ENCODE peak calls at places on chromosomes 6 and 20, in six cellular contexts. E, X, D, Y, G and Z are unnamed samples.
A peak's percentile ranks its signal among the peaks of the same experiment; 100 is the strongest.

GRCh38 chr20:47489448-47489872 is 12.2 kb upstream of the NCOA3 start:
- DNase-seq in G (no peak), E (no peak), Y (no peak), D (no peak), X (no peak), Z (no peak)

GRCh38 chr6:125658759-125659431 is 90.5 kb upstream of the HEY2 start:
- DNase-seq in D (no peak), Y (peak; percentile 43), E (no peak), X (no peak), G (no peak), Z (no peak)

GRCh38 chr6:68572525-68572924 is 62.6 kb upstream of the ADGRB3 start:
- DNase-seq in D (peak; percentile 15), Y (peak; percentile 88), E (no peak), G (peak; percentile 6), X (peak; percentile 78), Z (no peak)

GRCh38 chr6:161458199-161458598 is 184.3 kb upstream of the AGPAT4 start:
- DNase-seq in D (no peak), Y (no peak), G (no peak), X (no peak), E (no peak), Z (no peak)

GRCh38 chr6:163554663-163555062 is 140.1 kb downstream of the QKI start:
- DNase-seq in G (peak; percentile 41), Y (peak; percentile 73), X (peak; percentile 61), E (no peak), D (no peak), Z (peak; percentile 34)

GRCh38 chr20:20491110-20491783 is 123.3 kb downstream of the INSM1 start:
- DNase-seq in D (no peak), X (no peak), G (no peak), Y (no peak), E (no peak), Z (peak; percentile 82)

GRCh38 chr20:4370856-4371255 is 350.9 kb upstream of the PRND start:
- DNase-seq in E (no peak), G (no peak), Y (no peak), X (no peak), D (no peak), Z (no peak)

GRCh38 chr20:5215592-5216304 is 88.9 kb downstream of the CDS2 start:
- DNase-seq in E (no peak), Y (no peak), D (no peak), G (peak; percentile 38), X (no peak), Z (peak; percentile 33)

GRCh38 chr6:148463671-148464070 is 121.0 kb downstream of the SASH1 start:
- DNase-seq in Y (no peak), D (no peak), X (peak; percentile 2), G (peak; percentile 30), E (no peak), Z (peak; percentile 4)

GRCh38 chr20:32463642-32464400 is 105.7 kb downstream of the ASXL1 start:
- DNase-seq in D (no peak), G (peak; percentile 72), X (no peak), E (no peak), Y (no peak), Z (no peak)

GRCh38 chr20:63848003-63848911 is 13.0 kb upstream of the ABHD16B start:
- DNase-seq in E (no peak), Y (no peak), D (no peak), G (no peak), X (peak; percentile 43), Z (no peak)

GRCh38 chr6:43376551-43376981 is 7.1 kb upstream of the ZNF318 start:
- DNase-seq in D (no peak), X (no peak), G (peak; percentile 50), E (no peak), Y (no peak), Z (peak; percentile 59)

GRCh38 chr6:148324297-148325007 is 18.2 kb upstream of the SASH1 start:
- DNase-seq in Y (no peak), X (no peak), G (peak; percentile 54), D (no peak), E (no peak), Z (peak; percentile 41)

GRCh38 chr20:3115190-3116107 is 30.9 kb upstream of the AVP start:
- DNase-seq in G (peak; percentile 64), X (peak; percentile 73), D (peak; percentile 31), E (peak; percentile 44), Y (peak; percentile 84), Z (peak; percentile 59)

GRCh38 chr20:19603390-19603753 is 154.7 kb upstream of the RIN2 start:
- DNase-seq in D (no peak), Y (no peak), G (no peak), X (no peak), E (no peak), Z (no peak)

DNA sequence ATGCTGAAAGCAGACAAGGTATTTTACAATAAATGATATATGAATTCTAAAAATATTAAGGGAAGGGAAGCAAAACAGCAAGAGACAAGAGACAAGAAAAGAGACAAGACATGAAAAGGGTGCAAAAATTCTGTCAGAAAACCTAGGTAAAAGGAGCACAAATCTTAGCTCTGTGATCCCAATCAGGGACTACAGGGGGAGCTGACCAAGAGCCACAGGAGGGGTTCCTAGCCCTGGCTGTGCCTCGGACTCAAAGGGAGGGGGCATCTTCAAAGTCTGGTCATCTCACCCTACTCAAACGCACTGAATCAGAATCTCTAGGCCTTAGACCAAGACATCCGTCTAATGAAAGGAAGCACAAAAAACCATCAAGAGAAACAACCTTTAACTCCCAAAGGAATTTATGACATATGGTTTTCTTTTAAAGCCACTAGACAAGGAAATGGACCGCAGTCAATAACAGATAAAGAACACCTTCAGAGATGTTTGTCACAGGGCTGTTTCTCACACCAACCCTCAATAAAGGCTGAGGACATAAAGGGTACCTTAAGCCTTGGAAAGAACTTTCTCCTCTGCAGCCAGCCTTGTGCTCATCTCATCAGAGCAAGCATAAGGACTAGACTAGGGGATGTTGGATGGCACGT is 130.4 kb upstream of the CDYL start:
- DNase-seq in X (no peak), E (no peak), Y (peak; percentile 51), D (no peak), G (no peak), Z (no peak)
- H2BK120ac ChIP-seq in X (no peak overlapping the region), E (no peak overlapping the region), Y (no peak overlapping the region), D (no peak overlapping the region), G (no peak overlapping the region), Z (no peak overlapping the region)

DNA sequence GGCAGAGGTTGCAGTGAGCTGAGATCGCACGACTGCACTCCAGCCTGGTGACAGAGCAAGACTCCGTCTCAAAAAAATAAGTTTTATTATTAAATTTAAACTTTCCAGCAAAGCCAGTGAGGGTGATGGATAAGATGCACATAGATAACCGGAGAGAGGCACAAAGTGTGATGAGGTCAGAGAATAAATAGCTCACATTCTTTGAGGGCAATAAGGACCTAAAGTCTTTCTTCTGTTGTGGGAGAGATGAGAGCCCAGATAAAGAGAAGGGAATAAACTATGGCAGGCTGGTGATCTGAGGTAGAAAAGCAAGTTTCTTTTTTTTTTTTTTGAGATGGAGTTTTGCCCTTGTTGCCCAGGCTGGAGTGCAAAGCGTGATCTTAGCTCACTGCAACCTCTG is 20.6 kb upstream of the EZR start:
- DNase-seq in Y (peak; percentile 45), G (no peak), X (no peak), E (no peak), D (no peak), Z (no peak)
- H2BK120ac ChIP-seq in Y (no peak overlapping the region), G (no peak overlapping the region), X (no peak overlapping the region), E (no peak overlapping the region), D (no peak overlapping the region), Z (no peak overlapping the region)

DNA sequence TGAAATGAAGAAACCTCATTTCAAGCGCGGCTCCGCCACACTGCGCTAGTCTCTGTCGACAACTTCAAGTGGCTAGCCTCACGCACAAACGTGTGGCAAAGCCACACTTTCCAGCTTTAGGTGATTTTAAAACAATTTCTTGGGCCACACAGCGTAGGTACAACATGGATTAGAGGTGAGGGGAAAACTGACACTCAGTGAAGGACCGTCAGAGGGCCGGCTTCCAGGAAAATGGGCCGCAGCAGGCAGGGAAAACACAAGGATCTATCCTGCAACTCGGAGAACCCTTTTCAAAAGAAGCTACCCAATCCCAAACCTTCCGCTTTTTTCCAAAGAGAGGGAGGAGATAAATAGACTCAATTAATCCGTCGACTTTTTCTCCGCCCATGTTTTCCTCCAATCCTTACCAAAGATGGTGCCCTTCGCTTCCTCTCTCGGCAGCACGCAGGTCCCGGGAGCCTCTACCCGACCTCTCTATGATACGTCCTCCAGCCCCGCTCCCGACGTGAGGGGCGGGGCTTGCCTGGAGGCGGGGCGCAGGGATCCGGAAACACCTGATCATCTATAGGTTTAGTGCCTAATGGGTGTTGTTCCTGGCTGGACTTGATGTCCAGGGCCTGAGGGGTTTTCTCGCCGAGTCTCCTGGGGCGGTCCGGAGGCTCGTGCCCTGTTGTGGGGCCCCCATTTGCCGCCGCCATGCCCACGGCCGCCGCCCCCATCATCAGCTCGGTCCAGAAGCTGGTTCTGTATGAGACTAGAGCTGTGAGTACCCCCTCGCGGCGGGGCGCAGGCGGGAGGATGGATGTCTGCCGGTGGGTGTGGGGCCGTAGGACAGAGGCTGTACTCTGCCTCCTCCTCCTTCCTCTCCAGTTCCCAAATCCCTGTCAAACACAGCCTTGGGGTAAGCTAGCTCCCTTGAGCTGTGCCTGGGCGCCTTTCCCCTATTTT is at the start of the genes AK9 and FIG4:
- DNase-seq in D (peak; percentile 84), X (peak; percentile 97), Y (peak; percentile 97), G (peak; percentile 95), E (peak; percentile 87), Z (peak; percentile 90)
- H2BK120ac ChIP-seq in D (no peak within 1 kb of the TSS), X (no peak within 1 kb of the TSS), Y (no peak within 1 kb of the TSS), G (no peak within 1 kb of the TSS), E (no peak within 1 kb of the TSS), Z (no peak within 1 kb of the TSS)

GRCh38 chr20:40317156-40317790 is 371.8 kb downstream of the MAFB start:
- DNase-seq in G (no peak), Y (no peak), X (no peak), E (no peak), D (no peak), Z (no peak)
- H2BK120ac ChIP-seq in G (no peak overlapping the region), Y (no peak overlapping the region), X (no peak overlapping the region), E (no peak overlapping the region), D (no peak overlapping the region), Z (no peak overlapping the region)

DNA sequence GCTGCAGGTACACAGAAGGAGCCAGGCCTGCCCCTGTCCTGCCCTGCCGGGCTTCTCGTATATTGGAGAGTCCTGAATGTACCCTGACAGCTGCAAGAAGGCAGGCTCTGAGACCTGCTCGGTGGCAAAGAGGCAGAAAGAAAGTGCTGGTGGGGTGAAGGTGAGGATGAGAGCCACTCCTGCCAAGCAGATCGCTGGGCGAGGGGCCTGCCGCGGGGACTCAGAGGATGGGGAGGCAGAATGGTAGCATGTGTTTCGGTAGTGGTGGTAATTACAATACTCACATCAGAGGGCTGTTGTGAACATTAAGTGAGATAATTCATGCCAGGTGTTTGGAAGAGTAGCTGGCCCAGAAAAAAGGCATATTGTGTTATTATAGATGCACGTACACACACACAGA is 56.6 kb upstream of the SLC22A23 start:
- DNase-seq in X (no peak), G (no peak), Y (no peak), D (no peak), E (no peak), Z (no peak)
- H2BK120ac ChIP-seq in X (no peak overlapping the region), G (no peak overlapping the region), Y (no peak overlapping the region), D (no peak overlapping the region), E (no peak overlapping the region), Z (no peak overlapping the region)